ENCODE peak calls at places on chromosomes 5 and 9, in four cellular contexts. Y is epithelial cell of esophagus, T is heart left ventricle, I is lower lobe of right lung. R is an unnamed sample.
A peak's percentile ranks its signal among the peaks of the same experiment; 100 is the strongest.

GRCh38 chr5:157744055-157745011 is 821 bp downstream of the LSM11 start:
- DNase-seq in Y (peak; percentile 15), T (peak; percentile 15), I (peak; percentile 64), R (peak; percentile 13)

GRCh38 chr9:119588874-119589560 is 219.8 kb upstream of the BRINP1 start:
- DNase-seq in Y (no peak), I (no peak), T (no peak), R (no peak)

GRCh38 chr5:34656001-34656699 is at the start of gene RAI14:
- DNase-seq in I (peak; percentile 89), T (peak; percentile 84), Y (peak; percentile 83), R (peak; percentile 83)

GRCh38 chr5:151173711-151174611 is 16.4 kb upstream of the ANXA6 start:
- DNase-seq in T (no peak), Y (no peak), I (no peak), R (no peak)

GRCh38 chr9:4301971-4302427 is 2.1 kb upstream of the GLIS3 start:
- DNase-seq in Y (peak; percentile 93), T (peak; percentile 22), I (no peak), R (peak; percentile 51)

GRCh38 chr9:109771796-109772525 is 8.0 kb upstream of the PALM2AKAP2 start:
- DNase-seq in T (peak; percentile 69), I (no peak), Y (no peak), R (no peak)

GRCh38 chr5:134524826-134525686 is at the start of gene JADE2:
- DNase-seq in Y (peak; percentile 64), T (peak; percentile 76), I (peak; percentile 83), R (peak; percentile 80)

GRCh38 chr9:105416840-105417239 is 31.0 kb upstream of the FSD1L start:
- DNase-seq in T (no peak), Y (no peak), I (no peak), R (no peak)

GRCh38 chr5:150266807-150267408 is 22.7 kb downstream of the CAMK2A start:
- DNase-seq in I (no peak), T (no peak), Y (no peak), R (peak; percentile 83)

GRCh38 chr5:93735378-93735777 is 6.0 kb downstream of the POU5F2 start:
- DNase-seq in Y (no peak), I (no peak), T (no peak), R (no peak)

GRCh38 chr9:93954436-93955355 is at the start of gene BARX1:
- DNase-seq in Y (no peak), T (no peak), I (no peak), R (no peak)

GRCh38 chr9:12934515-12935301 is 159.9 kb downstream of the LURAP1L start:
- DNase-seq in Y (peak; percentile 61), T (no peak), I (no peak), R (no peak)

GRCh38 chr5:159104058-159104651 is 4.4 kb upstream of the EBF1 start:
- DNase-seq in I (peak; percentile 41), T (peak; percentile 47), Y (peak; percentile 27), R (no peak)
- TF ChIP-seq CTCF in I (peak; percentile 30), T (peak; percentile 40), Y (peak; percentile 31), R (no peak)

GRCh38 chr5:132901036-132901435 is 27.6 kb downstream of the LEAP2 start:
- DNase-seq in Y (no peak), T (no peak), I (no peak), R (no peak)

GRCh38 chr5:132896685-132897084 is 23.2 kb downstream of the LEAP2 start:
- DNase-seq in T (no peak), Y (no peak), I (no peak), R (no peak)

GRCh38 chr5:132905938-132906337 is 32.5 kb downstream of the LEAP2 start:
- DNase-seq in Y (peak; percentile 87), T (no peak), I (no peak), R (no peak)

GRCh38 chr5:132898094-132898493 is 24.6 kb downstream of the LEAP2 start:
- DNase-seq in I (no peak), Y (no peak), T (no peak), R (no peak)

DNA sequence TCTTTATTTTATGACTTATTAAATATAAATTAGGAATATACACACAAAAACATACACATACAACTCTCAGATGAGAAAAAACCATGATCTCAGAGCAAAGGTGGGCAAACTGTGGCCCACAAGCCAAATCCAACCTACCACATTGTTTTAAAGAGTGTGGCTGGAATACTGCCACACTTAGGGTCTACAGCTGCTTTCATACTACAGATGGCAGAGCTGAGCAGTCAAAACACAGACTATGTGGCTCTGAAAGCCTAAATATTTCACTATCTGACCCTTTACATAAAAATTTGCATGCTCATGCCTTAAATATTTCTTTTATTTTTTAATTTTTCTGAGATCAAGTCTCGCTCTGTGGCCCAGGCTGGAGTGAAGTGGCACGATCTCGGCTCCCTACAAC is 28.3 kb downstream of the LEAP2 start:
- DNase-seq in T (no peak), Y (no peak), I (no peak), R (no peak)
- TF ChIP-seq CTCF in T (no peak), Y (no peak), I (no peak), R (no peak)

GRCh38 chr9:88871669-88872068 is 119.6 kb upstream of the S1PR3 start:
- DNase-seq in T (no peak), Y (no peak), I (no peak), R (no peak)
- TF ChIP-seq CTCF in T (no peak), Y (no peak), I (no peak), R (no peak)

DNA sequence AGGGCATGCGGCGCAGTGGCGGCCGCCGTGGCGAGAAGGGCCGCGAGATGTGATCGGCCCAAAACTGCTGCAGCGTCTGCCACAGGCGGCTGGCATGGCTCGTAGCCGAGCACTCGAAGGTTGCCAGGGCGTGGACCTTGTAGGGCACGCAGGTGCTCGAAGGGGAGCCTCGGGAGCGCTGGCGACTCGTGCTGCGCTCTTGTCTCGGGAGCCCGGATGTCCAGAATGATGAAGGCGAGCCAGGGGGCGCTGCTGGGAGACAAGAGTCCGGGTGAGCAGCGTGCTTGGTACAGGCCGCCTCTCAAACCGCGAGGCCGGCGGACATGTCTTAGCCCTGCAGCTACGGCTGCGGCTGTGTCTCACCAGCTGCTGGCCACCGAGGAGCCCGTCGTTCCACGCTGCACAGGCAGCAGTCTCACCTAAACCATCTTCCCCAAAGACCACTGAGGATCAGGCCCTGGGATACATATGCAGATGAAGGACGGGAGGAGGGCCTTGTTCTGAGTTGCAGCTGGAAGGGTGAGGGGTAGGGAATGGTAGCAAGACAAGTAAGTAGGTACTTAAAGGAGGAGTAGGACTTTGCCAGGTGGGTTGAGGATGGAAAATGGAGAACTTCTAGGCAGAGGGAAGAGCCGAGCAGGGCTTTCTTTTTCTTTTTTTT is 1.7 kb downstream of the CBY3 start:
- DNase-seq in T (peak; percentile 77), I (peak; percentile 89), Y (peak; percentile 69), R (peak; percentile 76)
- TF ChIP-seq CTCF in T (peak; percentile 58), I (peak; percentile 48), Y (peak; percentile 45), R (peak; percentile 23)

GRCh38 chr5:77080905-77081304 is 6.2 kb downstream of the ZBED3 start:
- DNase-seq in Y (no peak), I (no peak), T (no peak), R (no peak)

GRCh38 chr5:77087484-77088291 is 603 bp upstream of the ZBED3 start:
- DNase-seq in I (peak; percentile 78), T (peak; percentile 28), Y (no peak), R (peak; percentile 35)

GRCh38 chr5:77082280-77082679 is 4.8 kb downstream of the ZBED3 start:
- DNase-seq in Y (no peak), I (no peak), T (no peak), R (no peak)

GRCh38 chr5:77083088-77083487 is 4.0 kb downstream of the ZBED3 start:
- DNase-seq in Y (no peak), I (no peak), T (no peak), R (no peak)

GRCh38 chr5:77086611-77087483 is at the start of gene ZBED3:
- DNase-seq in I (peak; percentile 86), Y (peak; percentile 53), T (peak; percentile 64), R (peak; percentile 90)
- TF ChIP-seq CTCF in I (no peak), Y (no peak), T (peak; percentile 27), R (no peak)

GRCh38 chr5:78634634-78635033 is 13.9 kb downstream of the LHFPL2 start:
- DNase-seq in T (no peak), Y (no peak), I (no peak), R (no peak)
- TF ChIP-seq CTCF in T (peak; percentile 15), Y (no peak), I (no peak), R (no peak)

DNA sequence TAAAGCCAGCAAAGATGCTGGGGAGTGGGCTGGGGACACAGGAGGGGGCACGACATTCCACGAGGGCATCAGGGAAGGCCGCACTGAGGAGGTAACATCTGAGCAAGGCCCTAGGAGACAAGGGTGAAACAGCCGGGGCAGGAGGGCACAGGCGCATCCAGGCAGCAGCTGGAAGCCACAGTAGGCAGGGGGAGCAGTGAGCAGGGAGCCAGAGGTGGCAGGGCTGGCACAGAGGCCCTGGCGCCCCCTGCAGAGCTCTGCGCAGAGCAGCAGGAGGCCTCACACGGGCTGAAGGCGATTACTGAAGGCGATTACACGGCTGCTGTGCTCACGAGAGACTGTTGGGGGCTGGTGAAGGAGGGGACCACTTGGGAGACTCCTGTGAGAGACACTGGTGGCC is 15.4 kb downstream of the LMAN2 start:
- DNase-seq in Y (peak; percentile 37), I (peak; percentile 46), T (no peak), R (no peak)
- TF ChIP-seq CTCF in Y (peak; percentile 37), I (peak; percentile 15), T (no peak), R (no peak)

GRCh38 chr5:127906562-127907204 is 176.9 kb upstream of the SLC12A2 start:
- DNase-seq in T (no peak), I (no peak), Y (no peak), R (no peak)

GRCh38 chr5:127909821-127910220 is 173.7 kb upstream of the SLC12A2 start:
- DNase-seq in T (no peak), I (no peak), Y (no peak), R (no peak)

GRCh38 chr5:127907907-127908306 is 175.7 kb upstream of the SLC12A2 start:
- DNase-seq in Y (no peak), I (no peak), T (no peak), R (no peak)

GRCh38 chr5:127910307-127910956 is 173.1 kb upstream of the SLC12A2 start:
- DNase-seq in I (no peak), Y (no peak), T (no peak), R (no peak)

GRCh38 chr5:127909078-127909477 is 174.5 kb upstream of the SLC12A2 start:
- DNase-seq in T (no peak), I (no peak), Y (peak; percentile 76), R (peak; percentile 37)
- TF ChIP-seq CTCF in T (peak; percentile 57), I (peak; percentile 47), Y (peak; percentile 88), R (peak; percentile 59)

GRCh38 chr5:120817044-120817985 is 353.2 kb downstream of the PRR16 start:
- DNase-seq in I (no peak), T (no peak), Y (peak; percentile 56), R (no peak)
- TF ChIP-seq CTCF in I (peak; percentile 13), T (peak; percentile 47), Y (peak; percentile 77), R (no peak)